ENCODE peak calls at places on chromosomes 11 and 22, in five cellular contexts. One of them, this sample, is unnamed.

GRCh38 chr11:34788642-34789041 is 127.5 kb downstream of the APIP start:
- DNase-seq in cardiac muscle cell: no peak
- DNase-seq in RPMI7951: no peak
- DNase-seq in activated CD8-positive, alpha-beta memory T cell treated with anti-CD3 and anti-CD28 coated beads, Interleukin-2, amount 50 U/mL, for 4 hours: no peak
- DNase-seq in GM12891: no peak
- DNase-seq in this sample: no peak

GRCh38 chr11:100788561-100788960 is 101.5 kb downstream of the ARHGAP42 start:
- DNase-seq in cardiac muscle cell: no peak
- DNase-seq in activated CD8-positive, alpha-beta memory T cell treated with anti-CD3 and anti-CD28 coated beads, Interleukin-2, amount 50 U/mL, for 4 hours: no peak
- DNase-seq in GM12891: no peak
- DNase-seq in RPMI7951: no peak
- DNase-seq in this sample: no peak

GRCh38 chr22:35587447-35587870 is 29.7 kb downstream of the MB start:
- DNase-seq in cardiac muscle cell: peak; percentile 95
- DNase-seq in GM12891: no peak
- DNase-seq in activated CD8-positive, alpha-beta memory T cell treated with anti-CD3 and anti-CD28 coated beads, Interleukin-2, amount 50 U/mL, for 4 hours: no peak
- DNase-seq in RPMI7951: no peak
- DNase-seq in this sample: peak; percentile 61

GRCh38 chr11:69209936-69210659 is 54.4 kb downstream of the SMIM38 start:
- DNase-seq in cardiac muscle cell: no peak
- DNase-seq in RPMI7951: peak; percentile 27
- DNase-seq in activated CD8-positive, alpha-beta memory T cell treated with anti-CD3 and anti-CD28 coated beads, Interleukin-2, amount 50 U/mL, for 4 hours: no peak
- DNase-seq in GM12891: no peak
- DNase-seq in this sample: no peak

GRCh38 chr22:36546932-36547331 is 18.0 kb upstream of the EIF3D start:
- DNase-seq in activated CD8-positive, alpha-beta memory T cell treated with anti-CD3 and anti-CD28 coated beads, Interleukin-2, amount 50 U/mL, for 4 hours: no peak
- DNase-seq in RPMI7951: peak; percentile 83
- DNase-seq in GM12891: no peak
- DNase-seq in cardiac muscle cell: no peak
- DNase-seq in this sample: no peak

GRCh38 chr22:50613291-50613981 is 12.8 kb downstream of the MAPK8IP2 start:
- DNase-seq in GM12891: no peak
- DNase-seq in cardiac muscle cell: peak; percentile 13
- DNase-seq in activated CD8-positive, alpha-beta memory T cell treated with anti-CD3 and anti-CD28 coated beads, Interleukin-2, amount 50 U/mL, for 4 hours: no peak
- DNase-seq in RPMI7951: no peak
- DNase-seq in this sample: peak; percentile 73

GRCh38 chr11:74989269-74989655 is 529 bp downstream of the NEU3 start:
- DNase-seq in GM12891: no peak
- DNase-seq in cardiac muscle cell: peak; percentile 29
- DNase-seq in activated CD8-positive, alpha-beta memory T cell treated with anti-CD3 and anti-CD28 coated beads, Interleukin-2, amount 50 U/mL, for 4 hours: no peak
- DNase-seq in RPMI7951: peak; percentile 18
- DNase-seq in this sample: no peak

GRCh38 chr11:132222345-132222744 is 851.9 kb downstream of the NTM start:
- DNase-seq in activated CD8-positive, alpha-beta memory T cell treated with anti-CD3 and anti-CD28 coated beads, Interleukin-2, amount 50 U/mL, for 4 hours: no peak
- DNase-seq in RPMI7951: no peak
- DNase-seq in cardiac muscle cell: no peak
- DNase-seq in GM12891: no peak
- DNase-seq in this sample: no peak

GRCh38 chr11:70305501-70305900 is 35.0 kb downstream of the PPFIA1 start:
- DNase-seq in GM12891: no peak
- DNase-seq in cardiac muscle cell: no peak
- DNase-seq in RPMI7951: no peak
- DNase-seq in activated CD8-positive, alpha-beta memory T cell treated with anti-CD3 and anti-CD28 coated beads, Interleukin-2, amount 50 U/mL, for 4 hours: no peak
- DNase-seq in this sample: no peak

GRCh38 chr11:104033561-104033960 is 2.9 kb upstream of the DDI1 start:
- DNase-seq in activated CD8-positive, alpha-beta memory T cell treated with anti-CD3 and anti-CD28 coated beads, Interleukin-2, amount 50 U/mL, for 4 hours: no peak
- DNase-seq in cardiac muscle cell: no peak
- DNase-seq in GM12891: no peak
- DNase-seq in RPMI7951: no peak
- DNase-seq in this sample: no peak

GRCh38 chr11:17252704-17253103 is 23.8 kb upstream of the NUCB2 start:
- DNase-seq in cardiac muscle cell: no peak
- DNase-seq in RPMI7951: no peak
- DNase-seq in GM12891: no peak
- DNase-seq in activated CD8-positive, alpha-beta memory T cell treated with anti-CD3 and anti-CD28 coated beads, Interleukin-2, amount 50 U/mL, for 4 hours: no peak
- DNase-seq in this sample: no peak

This sample was measured in cerebellum.